ENCODE peak calls at places on chromosomes 12 and 14, in six cellular contexts. O is A673, C is GM23338, K is AG09309, R is fibroblast of pulmonary artery, U is cardiac muscle cell. P is an unnamed sample.

GRCh38 chr12:100716949-100717732 is 77.4 kb upstream of the ANO4 start:
- DNase-seq in O (peak; percentile 52), C (peak; percentile 66), K (no peak), R (peak; percentile 23), U (peak; percentile 71), P (no peak)

GRCh38 chr14:89167705-89168104 is 249.3 kb downstream of the FOXN3 start:
- DNase-seq in O (no peak), C (peak; percentile 17), K (no peak), R (no peak), U (no peak), P (no peak)

GRCh38 chr12:22051114-22051698 is 5.2 kb downstream of the CMAS start:
- DNase-seq in O (no peak), C (no peak), K (no peak), R (no peak), U (no peak), P (no peak)

GRCh38 chr14:77124345-77125274 is 17.0 kb downstream of the ZDHHC22 start:
- DNase-seq in O (peak; percentile 67), C (peak; percentile 62), K (no peak), R (peak; percentile 34), U (peak; percentile 67), P (no peak)

GRCh38 chr12:108633534-108634224 is at the start of gene SELPLG:
- DNase-seq in O (no peak), C (no peak), K (no peak), R (no peak), U (no peak), P (peak; percentile 96)

GRCh38 chr14:62409909-62410308 is 635.3 kb downstream of the KCNH5 start:
- DNase-seq in O (peak; percentile 22), C (no peak), K (no peak), R (peak; percentile 67), U (no peak), P (no peak)

GRCh38 chr14:44279357-44279756 is 227.7 kb downstream of the FSCB start:
- DNase-seq in O (no peak), C (no peak), K (no peak), R (no peak), U (no peak), P (no peak)

GRCh38 chr14:69105326-69105725 is 47.6 kb downstream of the DCAF5 start:
- DNase-seq in O (no peak), C (no peak), K (no peak), R (peak; percentile 84), U (no peak), P (no peak)

GRCh38 chr14:103624860-103625259 is 4.2 kb upstream of the KLC1 start:
- DNase-seq in O (no peak), C (no peak), K (no peak), R (peak; percentile 51), U (no peak), P (no peak)

GRCh38 chr12:53004582-53004981 is 1.7 kb upstream of the EIF4B start:
- DNase-seq in O (no peak), C (peak; percentile 49), K (no peak), R (peak; percentile 53), U (peak; percentile 17), P (no peak)

GRCh38 chr12:84982888-84983287 is 53.2 kb downstream of the TSPAN19 start:
- DNase-seq in O (no peak), C (peak; percentile 21), K (no peak), R (no peak), U (no peak), P (no peak)
- H3K4me3 ChIP-seq in O (no peak overlapping the region), C (no peak overlapping the region), K (no peak overlapping the region), R (no peak overlapping the region), U (no peak overlapping the region), P (no peak overlapping the region)

DNA sequence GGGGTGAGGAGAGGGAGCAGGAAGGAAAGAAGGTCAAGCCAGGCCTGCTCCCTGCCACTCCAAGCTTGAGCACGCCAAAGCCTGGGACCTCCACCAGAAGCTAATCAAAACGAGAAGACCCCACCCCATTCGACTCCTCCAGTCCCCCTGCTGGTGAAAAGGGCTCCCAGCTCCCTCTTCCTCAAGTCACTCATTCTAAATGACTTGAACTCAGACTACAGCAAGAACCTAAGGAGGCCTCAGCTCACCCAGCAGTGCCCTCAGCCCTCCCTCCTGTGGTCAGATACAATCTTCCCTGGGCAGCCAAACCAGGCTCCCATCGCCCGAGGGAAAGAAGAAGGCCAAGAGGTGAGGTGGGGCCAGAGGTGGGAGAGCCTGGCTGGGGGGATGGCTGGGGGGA is 17.4 kb downstream of the HDAC7 start:
- DNase-seq in O (no peak), C (peak; percentile 77), K (no peak), R (no peak), U (no peak), P (no peak)
- TF ChIP-seq CTCF in O (peak; percentile 35), C (peak; percentile 47), K (peak; percentile 33), R (peak; percentile 28), U (peak; percentile 40), P (peak; percentile 47)

DNA sequence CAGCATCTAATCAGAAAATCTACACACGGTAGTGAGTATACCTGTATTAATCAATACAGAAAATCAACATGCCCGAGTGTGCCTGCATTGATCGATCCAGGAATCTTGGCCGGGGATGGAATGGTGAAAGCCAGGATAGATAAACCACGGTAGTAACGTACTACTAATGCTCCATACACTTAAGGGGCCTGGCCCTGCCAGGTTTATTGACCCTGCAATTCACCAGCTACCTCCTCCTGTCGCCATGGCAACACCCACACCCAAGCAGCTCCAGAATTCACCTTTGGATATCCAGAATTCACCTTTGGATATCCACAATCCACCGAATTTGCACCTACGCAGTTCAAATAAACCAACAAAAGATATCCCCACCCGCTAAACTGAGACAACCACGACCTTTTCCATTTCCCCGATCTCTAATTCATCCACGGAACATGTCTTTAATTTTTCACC is 14.8 kb upstream of the CALM1 start:
- DNase-seq in O (no peak), C (peak; percentile 75), K (no peak), R (no peak), U (no peak), P (no peak)
- H3K4me3 ChIP-seq in O (peak overlapping the region; percentile 60), C (peak overlapping the region; percentile 69), K (peak overlapping the region; percentile 58), R (peak overlapping the region; percentile 64), U (peak overlapping the region; percentile 40), P (peak overlapping the region; percentile 77)

GRCh38 chr12:7583471-7583870 is 79.9 kb upstream of the CD163 start:
- DNase-seq in O (no peak), C (no peak), K (no peak), R (no peak), U (no peak), P (no peak)

DNA sequence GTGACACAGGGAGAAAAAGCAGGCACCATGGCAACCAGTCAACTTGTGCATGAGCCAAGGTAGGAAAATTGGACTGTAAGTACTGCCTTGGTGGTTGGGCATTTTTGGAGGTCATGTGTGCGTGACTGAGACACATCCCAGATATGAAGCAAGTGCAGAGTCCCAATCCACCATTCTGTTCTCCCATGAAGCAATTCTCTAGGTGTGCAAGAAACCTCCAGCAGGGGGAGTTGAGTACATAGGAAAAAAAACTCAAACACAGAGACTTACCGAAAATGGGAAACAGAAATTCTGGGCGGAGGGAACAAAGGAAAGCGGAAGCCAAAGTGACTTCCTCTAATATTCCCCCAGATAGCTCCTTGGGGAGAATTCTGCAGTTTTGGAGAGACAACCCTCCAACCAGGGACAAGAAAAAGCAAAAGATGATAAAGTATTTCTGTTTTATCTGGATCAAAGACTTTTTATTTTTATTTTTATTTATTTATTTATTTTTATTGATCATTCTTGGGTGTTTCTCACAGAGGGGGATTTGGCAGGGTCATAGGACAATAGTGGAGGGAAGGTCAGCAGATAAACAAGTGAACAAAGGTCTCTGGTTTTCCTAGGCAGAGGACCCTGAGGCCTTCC is 76.9 kb downstream of the APOBEC1 start:
- DNase-seq in O (peak; percentile 91), C (peak; percentile 77), K (peak; percentile 35), R (peak; percentile 35), U (peak; percentile 48), P (peak; percentile 15)
- TF ChIP-seq CTCF in O (peak; percentile 74), C (peak; percentile 66), K (peak; percentile 77), R (peak; percentile 45), U (peak; percentile 40), P (peak; percentile 66)

GRCh38 chr12:117360551-117361311 is 695 bp downstream of the NOS1 start:
- DNase-seq in O (peak; percentile 36), C (peak; percentile 70), K (no peak), R (no peak), U (peak; percentile 16), P (no peak)

GRCh38 chr12:117362391-117362790 is 965 bp upstream of the NOS1 start:
- DNase-seq in O (peak; percentile 30), C (no peak), K (no peak), R (no peak), U (no peak), P (no peak)

GRCh38 chr12:117361905-117362304 is 479 bp upstream of the NOS1 start:
- DNase-seq in O (no peak), C (peak; percentile 37), K (no peak), R (no peak), U (no peak), P (no peak)

GRCh38 chr12:117360222-117360550 is 1.2 kb downstream of the NOS1 start:
- DNase-seq in O (no peak), C (peak; percentile 51), K (no peak), R (no peak), U (no peak), P (no peak)

DNA sequence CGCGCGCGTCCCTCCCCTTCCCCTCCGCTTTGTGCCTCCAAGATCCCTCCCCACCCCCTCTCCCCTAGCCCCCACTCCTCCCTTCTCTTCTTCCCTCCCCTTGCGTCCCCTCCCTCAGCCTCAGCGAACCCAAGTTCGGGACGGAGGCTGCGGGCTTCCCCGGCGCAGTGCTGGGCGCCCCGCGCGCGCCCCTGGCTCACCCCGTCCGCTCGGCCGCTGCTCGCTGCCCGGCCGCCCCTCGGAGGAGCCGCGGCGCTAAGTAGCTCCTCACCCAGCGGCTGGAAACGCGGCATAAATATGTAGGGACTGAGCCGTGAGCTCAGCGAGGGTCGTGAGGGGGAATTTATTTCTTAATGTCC is at the start of gene NOS1:
- DNase-seq in O (peak; percentile 37), C (peak; percentile 70), K (no peak), R (no peak), U (peak; percentile 13), P (no peak)
- H3K4me3 ChIP-seq in O (peak within 1 kb of the TSS; percentile 66), C (peak within 1 kb of the TSS; percentile 93), K (no peak within 1 kb of the TSS), R (no peak within 1 kb of the TSS), U (peak within 1 kb of the TSS; percentile 19), P (no peak within 1 kb of the TSS)

GRCh38 chr12:5433081-5433839 is 1.4 kb downstream of the NTF3 start:
- DNase-seq in O (no peak), C (peak; percentile 62), K (no peak), R (no peak), U (peak; percentile 63), P (no peak)
- TF ChIP-seq CTCF in O (no peak), C (no peak), K (peak; percentile 32), R (no peak), U (no peak), P (no peak)

DNA sequence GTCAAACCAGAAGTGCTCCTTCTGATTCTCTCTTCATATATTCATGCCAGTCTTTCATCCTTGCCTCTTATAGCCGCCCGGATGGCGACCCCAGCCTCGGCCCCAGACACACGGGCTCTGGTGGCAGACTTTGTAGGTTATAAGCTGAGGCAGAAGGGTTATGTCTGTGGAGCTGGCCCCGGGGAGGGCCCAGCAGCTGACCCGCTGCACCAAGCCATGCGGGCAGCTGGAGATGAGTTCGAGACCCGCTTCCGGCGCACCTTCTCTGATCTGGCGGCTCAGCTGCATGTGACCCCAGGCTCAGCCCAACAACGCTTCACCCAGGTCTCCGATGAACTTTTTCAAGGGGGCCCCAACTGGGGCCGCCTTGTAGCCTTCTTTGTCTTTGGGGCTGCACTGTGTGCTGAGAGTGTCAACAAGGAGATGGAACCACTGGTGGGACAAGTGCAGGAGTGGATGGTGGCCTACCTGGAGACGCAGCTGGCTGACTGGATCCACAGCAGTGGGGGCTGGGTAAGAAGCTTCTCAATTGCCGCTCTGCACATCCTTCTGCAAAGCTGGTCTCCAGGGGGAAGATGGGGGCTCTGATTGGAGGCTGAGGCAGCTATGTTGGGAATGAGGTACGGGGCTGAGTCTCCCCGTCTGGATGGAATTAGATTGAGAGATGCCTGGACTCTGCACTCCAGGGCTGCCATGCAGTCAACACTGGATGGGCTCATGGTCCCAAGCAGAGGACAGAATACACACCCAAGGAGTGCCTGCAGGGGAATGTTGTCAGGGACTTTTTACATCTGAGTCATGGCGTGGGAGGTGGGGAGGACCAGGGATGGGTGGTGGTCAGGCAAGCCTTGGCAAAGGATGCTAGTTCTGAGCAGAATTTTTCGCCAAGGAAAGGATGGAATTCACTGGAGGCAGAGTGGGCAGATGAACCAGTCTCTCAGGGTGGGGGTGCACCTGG is 1.3 kb downstream of the BCL2L2 start:
- DNase-seq in O (no peak), C (no peak), K (no peak), R (peak; percentile 36), U (no peak), P (no peak)
- H3K4me3 ChIP-seq in O (peak overlapping the region; percentile 85), C (peak overlapping the region; percentile 85), K (peak overlapping the region; percentile 72), R (peak overlapping the region; percentile 97), U (peak overlapping the region; percentile 50), P (peak overlapping the region; percentile 87)

P was measured in GM12864.